ENCODE peak calls at places on chromosomes 4 and X, in six cellular contexts. O is AG04450, G is choroid plexus epithelial cell, A is fibroblast of lung, I is right lobe of liver, N is cardiac fibroblast. J is an unnamed sample.

GRCh38 chrX:153643431-153644351 is 3.3 kb upstream of the DUSP9 start:
- DNase-seq in N (no peak), A (no peak), O (no peak), G (no peak), I (peak; percentile 40), J (no peak)

GRCh38 chr4:175369087-175369486 is 443.0 kb downstream of the GPM6A start:
- DNase-seq in G (peak; percentile 57), N (no peak), I (no peak), A (peak; percentile 29), O (no peak), J (no peak)

GRCh38 chr4:165971941-165972340 is 98.9 kb downstream of the TLL1 start:
- DNase-seq in O (no peak), N (no peak), A (no peak), I (no peak), G (no peak), J (no peak)

GRCh38 chrX:7242613-7243012 is 94.7 kb upstream of the PUDP start:
- DNase-seq in A (no peak), N (no peak), O (no peak), G (no peak), I (no peak), J (peak; percentile 54)

GRCh38 chrX:153903991-153904957 is at the start of gene AVPR2:
- DNase-seq in G (no peak), N (no peak), A (no peak), O (no peak), I (no peak), J (no peak)

GRCh38 chr4:186878203-186878800 is 154.6 kb upstream of the FAT1 start:
- DNase-seq in N (no peak), G (no peak), I (no peak), O (no peak), A (no peak), J (no peak)

GRCh38 chrX:57905141-57905540 is 5.1 kb downstream of the ZXDA start:
- DNase-seq in A (peak; percentile 14), N (peak; percentile 4), O (no peak), I (no peak), G (peak; percentile 44), J (no peak)

GRCh38 chrX:19799319-19800182 is 87.8 kb downstream of the SH3KBP1 start:
- DNase-seq in G (peak; percentile 33), O (no peak), A (peak; percentile 43), N (peak; percentile 48), I (no peak), J (peak; percentile 70)

GRCh38 chr4:173275150-173275549 is 59.0 kb downstream of the HMGB2 start:
- DNase-seq in A (no peak), N (no peak), G (no peak), I (no peak), O (no peak), J (no peak)

GRCh38 chr4:158776106-158776505 is 7.3 kb downstream of the FNIP2 start:
- DNase-seq in N (no peak), G (no peak), A (no peak), O (no peak), I (no peak), J (no peak)

GRCh38 chr4:125538670-125539069 is 223.9 kb downstream of the FAT4 start:
- DNase-seq in N (peak; percentile 41), A (no peak), O (no peak), I (no peak), G (no peak), J (no peak)

GRCh38 chr4:151455212-151455611 is 46.2 kb downstream of the FHIP1A start:
- DNase-seq in A (no peak), O (no peak), I (no peak), G (peak; percentile 7), N (no peak), J (no peak)

GRCh38 chrX:2631743-2632532 is 59.2 kb upstream of the CD99 start:
- DNase-seq in G (no peak), O (no peak), A (no peak), I (no peak), N (no peak), J (no peak)

GRCh38 chr4:123102897-123103489 is 180.6 kb upstream of the NUDT6 start:
- DNase-seq in A (peak; percentile 79), N (peak; percentile 85), I (no peak), O (no peak), G (peak; percentile 81), J (peak; percentile 52)

GRCh38 chrX:127877358-127877757 is 174.8 kb downstream of the ACTRT1 start:
- DNase-seq in O (no peak), N (peak; percentile 0), A (no peak), I (no peak), G (no peak), J (no peak)

GRCh38 chr4:1154523-1155182 is 17.7 kb downstream of the SPON2 start:
- DNase-seq in G (no peak), I (no peak), O (peak; percentile 15), A (no peak), N (peak; percentile 16), J (no peak)

GRCh38 chr4:136526517-136526916 is 1005.8 kb downstream of the PCDH18 start:
- DNase-seq in A (peak; percentile 12), N (no peak), O (no peak), G (peak; percentile 7), I (no peak), J (no peak)

GRCh38 chr4:125115476-125115875 is 199.3 kb upstream of the FAT4 start:
- DNase-seq in O (no peak), A (peak; percentile 21), I (no peak), N (peak; percentile 39), G (peak; percentile 49), J (no peak)

GRCh38 chr4:1113311-1114009 is at the start of gene RNF212:
- DNase-seq in I (no peak), O (no peak), A (no peak), N (peak; percentile 23), G (peak; percentile 15), J (no peak)

GRCh38 chr4:40294339-40294738 is 40.8 kb upstream of the CHRNA9 start:
- DNase-seq in A (no peak), N (no peak), I (no peak), O (no peak), G (no peak), J (no peak)

GRCh38 chr4:86453044-86453501 is 93.2 kb upstream of the MAPK10 start:
- DNase-seq in A (peak; percentile 93), G (peak; percentile 31), I (no peak), O (peak; percentile 51), N (peak; percentile 63), J (no peak)
- H3K4me3 ChIP-seq in A (peak overlapping the region; percentile 37), G (peak overlapping the region; percentile 43), I (no peak overlapping the region), O (peak overlapping the region; percentile 61), N (peak overlapping the region; percentile 42), J (no peak overlapping the region)

DNA sequence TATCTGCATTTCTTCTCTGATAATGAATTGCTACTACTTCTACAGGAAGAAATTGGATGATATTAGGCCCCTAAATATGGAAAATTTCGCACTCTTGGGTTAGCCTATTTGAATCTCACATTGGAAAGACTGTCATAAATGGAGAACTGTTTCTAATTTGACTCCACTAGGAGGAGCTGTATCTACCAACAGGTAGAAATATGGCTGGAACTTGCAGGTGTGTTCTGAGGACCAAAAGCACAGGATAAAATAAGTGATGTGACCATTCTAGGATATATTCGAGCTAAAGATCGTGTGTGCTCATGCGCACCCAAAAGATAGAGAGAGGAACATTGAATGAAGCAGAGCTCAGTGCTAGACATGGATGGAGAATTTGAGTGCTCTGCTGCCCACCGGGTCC is 4.8 kb upstream of the NKAP start:
- DNase-seq in O (no peak), I (no peak), A (no peak), N (no peak), G (peak; percentile 2), J (no peak)
- TF ChIP-seq CTCF in O (no peak), I (peak; percentile 13), A (no peak), N (no peak), G (peak; percentile 21), J (peak; percentile 15)

GRCh38 chr4:2765832-2766526 is 9.8 kb upstream of the TNIP2 start:
- DNase-seq in A (no peak), N (no peak), G (no peak), I (no peak), O (no peak), J (no peak)

GRCh38 chr4:2761035-2761923 is 5.1 kb upstream of the TNIP2 start:
- DNase-seq in O (no peak), I (peak; percentile 69), G (peak; percentile 41), A (no peak), N (no peak), J (no peak)

GRCh38 chr4:2762048-2762447 is 5.9 kb upstream of the TNIP2 start:
- DNase-seq in N (no peak), A (no peak), O (no peak), I (no peak), G (no peak), J (no peak)

GRCh38 chr4:2767046-2767704 is 11.0 kb upstream of the TNIP2 start:
- DNase-seq in G (no peak), N (no peak), A (no peak), O (no peak), I (no peak), J (no peak)

GRCh38 chr4:2763511-2763967 is 7.4 kb upstream of the TNIP2 start:
- DNase-seq in G (no peak), I (peak; percentile 75), O (no peak), A (no peak), N (peak; percentile 34), J (no peak)
- H3K4me3 ChIP-seq in G (peak overlapping the region; percentile 61), I (peak overlapping the region; percentile 42), O (peak overlapping the region; percentile 59), A (peak overlapping the region; percentile 41), N (peak overlapping the region; percentile 59), J (peak overlapping the region; percentile 55)

GRCh38 chrX:95351089-95351488 is 1333.6 kb upstream of the DIAPH2 start:
- DNase-seq in O (no peak), I (no peak), N (no peak), A (no peak), G (no peak), J (no peak)

DNA sequence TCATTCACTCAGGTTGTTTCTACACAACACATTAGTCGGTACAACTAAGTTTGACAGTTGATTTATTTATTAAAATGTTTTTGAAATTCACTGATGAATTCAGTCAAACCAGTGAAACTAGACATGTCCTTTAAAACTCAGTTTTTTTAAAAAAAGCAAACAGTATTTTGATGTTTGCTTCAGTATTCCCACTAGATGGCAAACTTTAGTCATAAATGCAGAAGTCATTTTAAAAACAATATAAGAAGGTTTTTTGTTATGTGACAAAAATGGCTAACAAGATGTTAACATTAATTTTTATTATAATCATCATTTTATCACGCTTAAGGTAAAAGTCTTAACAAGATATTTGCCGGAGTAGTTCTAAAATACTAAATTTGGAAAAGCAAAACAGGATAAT is 1337.8 kb upstream of the DIAPH2 start:
- DNase-seq in O (no peak), G (peak; percentile 3), I (no peak), N (peak; percentile 0), A (peak; percentile 2), J (no peak)
- TF ChIP-seq CTCF in O (peak; percentile 7), G (no peak), I (peak; percentile 28), N (no peak), A (no peak), J (no peak)

J was measured in GM12865.